ENCODE peak calls at places on chromosome 13, in four cellular contexts. T is lower leg skin, P is breast epithelium, H is body of pancreas. S is an unnamed sample.

GRCh38 chr13:100610399-100611347 is 22.1 kb upstream of the GGACT start:
- DNase-seq in T (no peak), P (no peak), H (no peak), S (peak)

GRCh38 chr13:101917833-101918755 is 465.6 kb downstream of the ITGBL1 start:
- DNase-seq in P (no peak), T (no peak), H (peak), S (no peak)

GRCh38 chr13:75417647-75418046 is 64.3 kb downstream of the TBC1D4 start:
- DNase-seq in P (no peak), H (peak), T (no peak), S (peak)

GRCh38 chr13:99421271-99421670 is 80.0 kb upstream of the TM9SF2 start:
- DNase-seq in H (no peak), T (no peak), P (no peak), S (no peak)

GRCh38 chr13:91056746-91057145 is 290.7 kb upstream of the MIR17HG start:
- DNase-seq in T (no peak), H (no peak), P (no peak), S (no peak)

GRCh38 chr13:20902438-20903163 is at the start of gene XPO4:
- DNase-seq in H (peak), T (peak), P (peak), S (peak)

GRCh38 chr13:57627663-57628062 is 3.9 kb upstream of the PCDH17 start:
- DNase-seq in T (no peak), P (no peak), H (no peak), S (peak)

GRCh38 chr13:114074671-114075315 is 57.6 kb downstream of the RASA3 start:
- DNase-seq in P (peak), H (no peak), T (no peak), S (no peak)

GRCh38 chr13:36297259-36297599 is 385 bp downstream of the CCDC169 start:
- DNase-seq in H (no peak), P (no peak), T (no peak), S (peak)

GRCh38 chr13:32473650-32474049 is 45.7 kb upstream of the N4BP2L1 start:
- DNase-seq in P (no peak), H (no peak), T (no peak), S (no peak)

GRCh38 chr13:110266983-110267382 is 40.0 kb downstream of the COL4A1 start:
- DNase-seq in T (no peak), H (no peak), P (no peak), S (peak)

GRCh38 chr13:81171065-81171647 is 830.2 kb upstream of the SPRY2 start:
- DNase-seq in T (no peak), H (no peak), P (no peak), S (peak)

GRCh38 chr13:35213911-35214310 is 262.6 kb downstream of the MAB21L1 start:
- DNase-seq in P (no peak), H (no peak), T (no peak), S (no peak)

GRCh38 chr13:69579351-69579750 is 528.3 kb upstream of the ATXN8OS start:
- DNase-seq in H (no peak), T (no peak), P (no peak), S (peak)

GRCh38 chr13:23020246-23020843 is 160.4 kb upstream of the SGCG start:
- DNase-seq in P (no peak), T (peak), H (peak), S (peak)

GRCh38 chr13:55244991-55245644 is 1895.6 kb upstream of the PRR20A start:
- DNase-seq in H (peak), P (no peak), T (no peak), S (peak)

GRCh38 chr13:83919775-83920174 is 37.5 kb upstream of the SLITRK1 start:
- DNase-seq in P (no peak), H (no peak), T (no peak), S (no peak)

GRCh38 chr13:109655206-109655600 is 131.2 kb downstream of the IRS2 start:
- DNase-seq in P (no peak), T (no peak), H (no peak), S (peak)

GRCh38 chr13:52187029-52187423 is 27.6 kb upstream of the NEK3 start:
- DNase-seq in T (no peak), P (no peak), H (no peak), S (no peak)

GRCh38 chr13:36224730-36225129 is 10.4 kb upstream of the SOHLH2 start:
- DNase-seq in T (no peak), P (no peak), H (no peak), S (no peak)

GRCh38 chr13:101942038-101942437 is 459.8 kb downstream of the FGF14 start:
- DNase-seq in P (no peak), H (peak), T (peak), S (peak)

GRCh38 chr13:94178625-94179244 is 300.7 kb downstream of the DCT start:
- DNase-seq in H (no peak), P (no peak), T (no peak), S (no peak)

GRCh38 chr13:26202365-26202972 is 19.6 kb downstream of the RNF6 start:
- DNase-seq in H (no peak), T (no peak), P (no peak), S (no peak)

GRCh38 chr13:30615851-30616311 is 1.8 kb upstream of the USPL1 start:
- DNase-seq in P (no peak), T (no peak), H (no peak), S (peak)

GRCh38 chr13:30868806-30869470 is 37.1 kb upstream of the MEDAG start:
- DNase-seq in T (no peak), H (no peak), P (no peak), S (no peak)

GRCh38 chr13:83906240-83906820 is 24.1 kb upstream of the SLITRK1 start:
- DNase-seq in T (no peak), H (no peak), P (no peak), S (no peak)

GRCh38 chr13:60369242-60369641 is 27.8 kb upstream of the TDRD3 start:
- DNase-seq in P (no peak), T (no peak), H (no peak), S (no peak)

GRCh38 chr13:26529441-26529840 is 28.0 kb upstream of the WASF3 start:
- DNase-seq in P (no peak), H (peak), T (no peak), S (peak)

GRCh38 chr13:83216521-83217245 is 665.6 kb downstream of the SLITRK1 start:
- DNase-seq in T (no peak), H (no peak), P (no peak), S (no peak)

GRCh38 chr13:53198017-53198416 is 169.4 kb downstream of the OLFM4 start:
- DNase-seq in P (no peak), H (no peak), T (no peak), S (no peak)

DNA sequence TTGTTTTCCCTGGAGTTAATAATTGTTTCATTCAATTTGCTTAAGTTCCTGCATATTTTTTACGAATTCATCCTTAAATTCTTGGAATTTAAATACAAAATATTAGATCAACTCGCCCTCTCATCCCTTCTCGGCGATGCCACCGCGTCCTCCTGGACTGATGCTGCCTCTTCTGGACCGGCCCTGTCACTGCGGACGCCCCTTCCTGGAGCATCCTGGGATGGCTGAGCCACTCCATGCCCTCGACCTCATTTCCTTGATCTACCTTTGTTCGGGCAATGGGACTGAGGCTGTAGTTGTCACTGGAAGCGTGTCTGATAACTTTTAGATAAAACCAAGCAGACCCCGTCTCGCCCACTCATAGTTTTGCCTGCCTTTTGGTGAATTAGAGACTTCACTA is 283.6 kb downstream of the TEX29 start:
- DNase-seq in H (no peak), T (no peak), P (no peak), S (no peak)
- TF ChIP-seq CTCF in H (no peak), T (no peak), P (no peak), S (peak)

DNA sequence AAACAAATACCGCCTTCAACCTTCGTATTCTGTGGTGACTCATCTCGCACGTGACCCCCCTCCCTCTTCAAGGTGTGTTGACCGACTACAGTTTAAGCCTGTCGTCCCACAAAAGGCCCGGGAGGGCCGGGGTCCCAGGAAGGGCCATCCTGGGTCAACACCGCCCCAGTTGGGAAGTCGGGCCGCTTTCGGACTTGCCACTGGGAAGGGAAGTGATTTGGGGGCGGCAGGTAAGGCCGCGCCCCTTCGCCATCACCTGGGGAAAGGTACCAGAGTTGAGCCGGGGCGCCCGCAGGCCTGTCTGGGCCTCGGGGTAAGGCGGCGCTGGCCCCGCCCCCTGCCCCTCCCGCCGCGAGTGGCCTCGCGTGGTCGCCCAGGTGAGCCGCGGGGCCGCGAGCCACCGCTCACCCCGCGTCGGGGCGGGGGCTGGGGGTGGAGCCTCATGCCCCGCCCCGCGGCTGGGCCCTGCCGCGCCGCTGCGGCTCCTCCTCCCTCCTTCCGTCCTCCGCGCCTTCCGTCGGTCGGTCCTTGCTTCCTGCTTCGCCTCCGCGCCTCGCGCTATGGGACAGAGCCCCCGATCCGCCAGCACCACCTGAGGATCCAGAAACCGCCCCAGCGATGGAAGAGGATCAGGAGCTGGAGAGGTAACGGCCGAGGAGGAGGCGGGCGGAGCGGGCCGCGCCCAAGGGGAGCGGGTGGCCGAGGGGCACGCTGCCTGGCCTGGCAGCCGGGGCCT is at the start of gene POLR1D:
- DNase-seq in P (peak), H (peak), T (peak), S (peak)
- TF ChIP-seq POLR2A in P (peak), H (peak), T (peak), S (peak)

GRCh38 chr13:41942462-41943094 is 18.3 kb downstream of the VWA8 start:
- DNase-seq in H (no peak), P (no peak), T (no peak), S (peak)
- TF ChIP-seq CTCF in H (no peak), P (peak), T (no peak), S (peak)

GRCh38 chr13:80055804-80056203 is 285.1 kb downstream of the SPRY2 start:
- DNase-seq in H (no peak), T (no peak), P (no peak), S (no peak)
- TF ChIP-seq POLR2A in H (no peak), T (no peak), P (no peak), S (no peak)

GRCh38 chr13:49421391-49421790 is 22.5 kb downstream of the CAB39L start:
- DNase-seq in H (peak), T (no peak), P (no peak), S (peak)
- TF ChIP-seq CTCF in H (no peak), T (no peak), P (no peak), S (peak)

DNA sequence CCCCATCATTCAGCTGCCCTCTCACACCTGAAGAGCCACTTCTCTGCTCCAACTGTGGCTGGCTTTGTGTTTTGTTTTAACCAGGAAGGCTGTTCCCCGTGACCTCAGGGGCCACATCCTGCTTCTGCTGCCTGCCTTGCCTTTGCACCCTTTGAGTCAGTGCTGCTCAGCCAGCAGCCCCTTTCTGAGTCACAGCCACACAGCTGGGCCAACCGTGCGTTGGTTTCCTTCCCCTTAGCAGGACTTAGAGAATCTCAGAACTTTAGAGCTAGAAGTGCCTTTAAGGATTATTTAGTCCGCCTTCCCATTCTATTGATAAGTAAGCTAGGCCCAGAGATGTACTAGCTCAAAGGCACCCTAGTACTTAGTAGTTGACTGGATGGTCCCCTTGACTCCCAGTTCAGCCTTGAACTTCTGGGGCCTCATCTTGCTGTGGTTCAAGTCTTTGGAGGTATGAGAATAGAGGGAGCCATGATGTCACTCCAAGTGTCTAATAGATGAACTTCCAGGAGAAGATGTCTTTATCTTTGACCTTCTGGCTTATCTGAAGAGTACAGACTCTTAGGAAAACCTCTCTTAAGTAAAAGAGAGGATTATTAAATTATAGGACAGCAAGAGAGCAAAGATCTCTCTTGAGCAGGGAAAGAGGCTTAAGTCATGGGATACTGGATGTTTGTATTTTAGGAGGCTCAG is 8.0 kb downstream of the RGCC start:
- DNase-seq in P (no peak), H (peak), T (peak), S (peak)
- TF ChIP-seq POLR2A in P (no peak), H (no peak), T (no peak), S (no peak)

DNA sequence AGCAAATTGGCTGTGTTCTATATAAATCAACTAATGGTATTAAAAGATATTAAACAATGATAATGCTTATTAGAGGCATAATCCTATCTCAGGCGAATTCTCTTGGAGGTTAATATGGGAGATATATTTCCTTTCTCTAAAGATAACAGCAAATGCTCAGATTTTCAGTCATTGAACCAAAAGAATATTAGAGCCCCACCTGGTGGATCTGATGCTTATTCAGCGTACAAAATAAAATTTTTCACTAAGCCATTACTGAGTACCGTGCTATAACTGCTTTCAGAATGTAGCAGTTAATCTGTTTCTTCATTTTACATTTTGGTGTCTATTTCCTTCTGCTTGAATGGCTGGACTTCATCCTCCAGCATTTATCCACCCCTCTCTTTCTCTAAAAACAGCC is 143.3 kb upstream of the IPO5 start:
- DNase-seq in T (no peak), P (no peak), H (no peak), S (peak)
- TF ChIP-seq CTCF in T (no peak), P (no peak), H (peak), S (peak)

GRCh38 chr13:74133657-74134201 is 475 bp downstream of the KLF12 start:
- DNase-seq in H (peak), T (peak), P (peak), S (peak)
- TF ChIP-seq POLR2A in H (peak), T (no peak), P (no peak), S (no peak)

GRCh38 chr13:72565893-72566292 is 161.5 kb downstream of the MZT1 start:
- DNase-seq in H (no peak), T (no peak), P (no peak), S (peak)
- TF ChIP-seq CTCF in H (peak), T (no peak), P (peak), S (peak)

S was measured in NB4.